ENCODE peak calls at places on chromosomes 6 and 20, in six cellular contexts. C is mesenchymal stem cell, H is lung microvascular endothelial cell, T is posterior cingulate gyrus, G is cardiac septum, Q is EL. N is an unnamed sample.

GRCh38 chr20:34621383-34622367 is 55.2 kb downstream of the PIGU start:
- DNase-seq in G (no peak), C (peak), T (no peak), H (peak), Q (peak), N (no peak)

GRCh38 chr20:10954137-10954840 is 280.5 kb upstream of the JAG1 start:
- DNase-seq in C (no peak), T (no peak), Q (no peak), G (no peak), H (no peak), N (no peak)

GRCh38 chr6:135503703-135504475 is 6.3 kb upstream of the AHI1 start:
- DNase-seq in H (no peak), Q (no peak), C (no peak), G (no peak), T (no peak), N (no peak)

GRCh38 chr6:155216312-155217028 is 47.3 kb upstream of the CLDN20 start:
- DNase-seq in G (no peak), C (no peak), Q (no peak), T (no peak), H (no peak), N (no peak)

GRCh38 chr6:95280690-95281273 is 296.6 kb upstream of the MANEA start:
- DNase-seq in T (no peak), H (no peak), G (no peak), C (peak), Q (no peak), N (no peak)

GRCh38 chr6:169317441-169318202 is 64.0 kb upstream of the THBS2 start:
- DNase-seq in Q (no peak), G (no peak), H (no peak), T (no peak), C (no peak), N (no peak)

GRCh38 chr6:123570813-123571684 is 65.7 kb downstream of the TRDN start:
- DNase-seq in Q (no peak), H (no peak), C (no peak), G (no peak), T (no peak), N (no peak)

GRCh38 chr20:60453847-60454246 is 495.6 kb downstream of the CDH26 start:
- DNase-seq in H (no peak), G (no peak), C (no peak), Q (no peak), T (no peak), N (no peak)

GRCh38 chr20:45976132-45976531 is 4.1 kb upstream of the ZNF335 start:
- DNase-seq in H (no peak), C (no peak), Q (no peak), T (no peak), G (peak), N (no peak)

GRCh38 chr6:2980465-2980855 is 9.1 kb upstream of the SERPINB6 start:
- DNase-seq in G (no peak), H (no peak), T (no peak), C (no peak), Q (no peak), N (no peak)